ENCODE peak calls at places on chromosomes 13 and 19, in seven cellular contexts. O is kidney tubule cell; L is posterior vena cava; D is Right ventricle myocardium superior; M is fibroblast of gingiva; N is stimulated activated CD4-positive, alpha-beta T cell treated with anti-CD3 and anti-CD28 coated beads, TNF-alpha, amount 100 ng/mL, for 24 hours; E is natural killer cell. G is an unnamed sample.

GRCh38 chr13:43805071-43805468 is 18.3 kb upstream of the ENOX1 start:
- DNase-seq in E (no peak), N (no peak), O (peak), D (no peak), L (no peak), M (peak), G (peak)

GRCh38 chr13:76937416-76937815 is 10.9 kb upstream of the ACOD1 start:
- DNase-seq in L (no peak), E (no peak), O (peak), M (peak), D (no peak), N (no peak), G (peak)

GRCh38 chr19:45767410-45767880 is 1.6 kb downstream of the SIX5 start:
- DNase-seq in N (no peak), L (peak), M (peak), O (peak), E (no peak), D (peak), G (peak)

GRCh38 chr19:42531313-42531712 is 3.0 kb upstream of the CEACAM1 start:
- DNase-seq in D (no peak), N (no peak), L (no peak), E (no peak), M (no peak), O (peak), G (no peak)

GRCh38 chr13:60221581-60221980 is 57.9 kb upstream of the DIAPH3 start:
- DNase-seq in O (no peak), E (no peak), N (no peak), D (no peak), M (no peak), L (no peak), G (no peak)

GRCh38 chr19:51799998-51800848 is 5.3 kb downstream of the FPR3 start:
- DNase-seq in N (no peak), L (peak), M (no peak), E (no peak), O (no peak), D (peak), G (no peak)

GRCh38 chr19:16027528-16027927 is 48.8 kb upstream of the TPM4 start:
- DNase-seq in M (no peak), D (no peak), L (peak), N (no peak), E (no peak), O (no peak), G (no peak)

GRCh38 chr13:107650081-107650701 is 565.1 kb downstream of the LIG4 start:
- DNase-seq in L (peak), D (peak), O (peak), M (peak), E (peak), N (no peak), G (peak)

GRCh38 chr13:85313761-85314503 is 485.3 kb downstream of the SLITRK6 start:
- DNase-seq in M (peak), L (no peak), N (no peak), E (no peak), D (no peak), O (peak), G (peak)

GRCh38 chr13:59677430-59677829 is 486.3 kb downstream of the DIAPH3 start:
- DNase-seq in L (no peak), O (no peak), M (no peak), D (no peak), N (no peak), E (no peak), G (no peak)

GRCh38 chr19:49861541-49862410 is 5.6 kb downstream of the PNKP start:
- DNase-seq in E (no peak), M (no peak), O (peak), L (peak), N (no peak), D (no peak), G (no peak)

GRCh38 chr13:22198656-22199217 is 527.9 kb downstream of the FGF9 start:
- DNase-seq in L (no peak), D (no peak), O (no peak), M (no peak), E (no peak), N (no peak), G (no peak)

GRCh38 chr13:43567608-43568007 is 219.2 kb downstream of the ENOX1 start:
- DNase-seq in M (peak), E (no peak), L (no peak), D (no peak), N (no peak), O (no peak), G (no peak)

GRCh38 chr13:71625694-71626093 is 241.3 kb downstream of the DACH1 start:
- DNase-seq in N (no peak), E (no peak), D (no peak), M (peak), O (no peak), L (no peak), G (no peak)

GRCh38 chr19:17985037-17985818 is 18.3 kb downstream of the KCNN1 start:
- DNase-seq in L (no peak), D (no peak), M (no peak), O (no peak), E (no peak), N (no peak), G (no peak)

GRCh38 chr19:55005684-55006488 is 32.2 kb downstream of the GP6 start:
- DNase-seq in O (peak), L (no peak), M (no peak), E (peak), D (no peak), N (peak), G (peak)

GRCh38 chr19:38304866-38305429 is 897 bp downstream of the C19orf33 start:
- DNase-seq in N (no peak), E (no peak), O (peak), M (no peak), D (peak), L (no peak), G (peak)

GRCh38 chr19:39479916-39480315 is 722 bp upstream of the TIMM50 start:
- DNase-seq in O (no peak), L (no peak), M (no peak), E (no peak), N (no peak), D (no peak), G (no peak)

GRCh38 chr13:112028481-112028880 is 38.5 kb upstream of the SOX1 start:
- DNase-seq in E (no peak), L (peak), D (no peak), M (no peak), N (no peak), O (no peak), G (no peak)

GRCh38 chr13:79692846-79693245 is 211.9 kb downstream of the NDFIP2 start:
- DNase-seq in O (no peak), E (no peak), N (no peak), L (no peak), M (peak), D (no peak), G (no peak)

GRCh38 chr19:17245535-17245984 is at the start of gene NR2F6:
- DNase-seq in O (peak), D (no peak), L (no peak), M (no peak), N (no peak), E (no peak), G (no peak)

GRCh38 chr19:38028913-38029565 is 122.0 kb downstream of the SIPA1L3 start:
- DNase-seq in E (no peak), N (no peak), D (no peak), M (no peak), L (no peak), O (no peak), G (no peak)

GRCh38 chr13:75792526-75793187 is 156.5 kb downstream of the LMO7 start:
- DNase-seq in E (no peak), L (no peak), M (peak), N (no peak), D (no peak), O (peak), G (peak)

GRCh38 chr13:46469064-46469463 is 82.0 kb upstream of the RUBCNL start:
- DNase-seq in N (no peak), E (no peak), O (no peak), D (no peak), L (no peak), M (peak), G (no peak)

GRCh38 chr19:3534375-3535234 is 4.4 kb upstream of the TEKTIP1 start:
- DNase-seq in E (no peak), D (no peak), L (no peak), M (no peak), O (no peak), N (no peak), G (no peak)

GRCh38 chr19:55253842-55254624 is 4.8 kb downstream of the PPP6R1 start:
- DNase-seq in M (no peak), O (no peak), D (peak), E (peak), N (no peak), L (no peak), G (no peak)

GRCh38 chr13:34021619-34022018 is 203.7 kb downstream of the RFC3 start:
- DNase-seq in M (no peak), D (no peak), E (no peak), L (no peak), O (no peak), N (no peak), G (no peak)

GRCh38 chr13:41944229-41944628 is 16.7 kb downstream of the VWA8 start:
- DNase-seq in N (no peak), D (no peak), O (no peak), E (no peak), L (no peak), M (no peak), G (no peak)

GRCh38 chr13:36509369-36509768 is 77.1 kb downstream of the CCNA1 start:
- DNase-seq in M (no peak), E (no peak), D (no peak), O (no peak), N (no peak), L (no peak), G (no peak)

GRCh38 chr13:113060557-113061270 is 44.9 kb upstream of the F7 start:
- DNase-seq in E (no peak), N (no peak), D (peak), L (peak), O (no peak), M (no peak), G (no peak)

GRCh38 chr13:110376120-110376519 is 69.0 kb downstream of the COL4A2 start:
- DNase-seq in E (no peak), M (no peak), L (peak), N (no peak), O (no peak), D (no peak), G (peak)

GRCh38 chr13:58953638-58954037 is 1210.1 kb downstream of the DIAPH3 start:
- DNase-seq in O (no peak), E (no peak), D (no peak), M (no peak), L (no peak), N (no peak), G (no peak)

GRCh38 chr13:24851546-24851945 is 87.6 kb downstream of the RNF17 start:
- DNase-seq in E (no peak), L (no peak), D (no peak), O (no peak), N (no peak), M (peak), G (no peak)

GRCh38 chr13:59358014-59358413 is 805.7 kb downstream of the DIAPH3 start:
- DNase-seq in E (no peak), M (no peak), L (no peak), O (no peak), D (no peak), N (no peak), G (no peak)

GRCh38 chr19:43984687-43985000 is 656 bp downstream of the ZNF155 start:
- DNase-seq in O (no peak), D (peak), E (no peak), M (no peak), N (no peak), L (no peak), G (no peak)

GRCh38 chr19:33177417-33177976 is 16.6 kb upstream of the LRP3 start:
- DNase-seq in E (no peak), M (no peak), O (no peak), D (no peak), N (peak), L (no peak), G (no peak)